ENCODE peak calls at places on chromosomes 12 and 14, in seven cellular contexts. One of them, this sample, is unnamed.

GRCh38 chr14:74401504-74402241 is 24.3 kb downstream of the SYNDIG1L start:
- DNase-seq in ELF-1: peak
- DNase-seq in anterior cingulate cortex: peak
- DNase-seq in cardiac fibroblast: no peak
- DNase-seq in adipocyte: peak
- DNase-seq in A172: no peak
- DNase-seq in activated CD4-positive, alpha-beta T cell treated with anti-CD3 and anti-CD28 coated beads, Interleukin-2, amount 50 U/mL, for 1 hour: peak
- DNase-seq in this sample: peak

GRCh38 chr12:153080-153746 is 60.7 kb downstream of the SLC6A12 start:
- DNase-seq in anterior cingulate cortex: no peak
- DNase-seq in activated CD4-positive, alpha-beta T cell treated with anti-CD3 and anti-CD28 coated beads, Interleukin-2, amount 50 U/mL, for 1 hour: peak
- DNase-seq in ELF-1: peak
- DNase-seq in cardiac fibroblast: peak
- DNase-seq in adipocyte: peak
- DNase-seq in A172: peak
- DNase-seq in this sample: no peak

GRCh38 chr12:92028039-92028709 is 117.5 kb downstream of the BTG1 start:
- DNase-seq in A172: no peak
- DNase-seq in activated CD4-positive, alpha-beta T cell treated with anti-CD3 and anti-CD28 coated beads, Interleukin-2, amount 50 U/mL, for 1 hour: no peak
- DNase-seq in anterior cingulate cortex: no peak
- DNase-seq in adipocyte: peak
- DNase-seq in cardiac fibroblast: peak
- DNase-seq in ELF-1: no peak
- DNase-seq in this sample: no peak

GRCh38 chr14:60594077-60594476 is 55.2 kb downstream of the SIX1 start:
- DNase-seq in anterior cingulate cortex: no peak
- DNase-seq in adipocyte: no peak
- DNase-seq in activated CD4-positive, alpha-beta T cell treated with anti-CD3 and anti-CD28 coated beads, Interleukin-2, amount 50 U/mL, for 1 hour: no peak
- DNase-seq in ELF-1: no peak
- DNase-seq in cardiac fibroblast: no peak
- DNase-seq in A172: no peak
- DNase-seq in this sample: no peak

GRCh38 chr12:53052419-53053222 is 2.8 kb downstream of the TNS2 start:
- DNase-seq in ELF-1: no peak
- DNase-seq in activated CD4-positive, alpha-beta T cell treated with anti-CD3 and anti-CD28 coated beads, Interleukin-2, amount 50 U/mL, for 1 hour: no peak
- DNase-seq in cardiac fibroblast: peak
- DNase-seq in adipocyte: peak
- DNase-seq in A172: peak
- DNase-seq in anterior cingulate cortex: peak
- DNase-seq in this sample: no peak

GRCh38 chr14:49975286-49975685 is 82.4 kb downstream of the ARF6 start:
- DNase-seq in anterior cingulate cortex: no peak
- DNase-seq in ELF-1: no peak
- DNase-seq in A172: peak
- DNase-seq in adipocyte: peak
- DNase-seq in cardiac fibroblast: peak
- DNase-seq in activated CD4-positive, alpha-beta T cell treated with anti-CD3 and anti-CD28 coated beads, Interleukin-2, amount 50 U/mL, for 1 hour: no peak
- DNase-seq in this sample: no peak

GRCh38 chr14:54650331-54651017 is 83.5 kb downstream of the SAMD4A start:
- DNase-seq in activated CD4-positive, alpha-beta T cell treated with anti-CD3 and anti-CD28 coated beads, Interleukin-2, amount 50 U/mL, for 1 hour: no peak
- DNase-seq in A172: peak
- DNase-seq in anterior cingulate cortex: no peak
- DNase-seq in adipocyte: peak
- DNase-seq in cardiac fibroblast: peak
- DNase-seq in ELF-1: peak
- DNase-seq in this sample: no peak

GRCh38 chr14:91140672-91141071 is 26.8 kb downstream of the DGLUCY start:
- DNase-seq in A172: no peak
- DNase-seq in cardiac fibroblast: peak
- DNase-seq in ELF-1: peak
- DNase-seq in anterior cingulate cortex: no peak
- DNase-seq in activated CD4-positive, alpha-beta T cell treated with anti-CD3 and anti-CD28 coated beads, Interleukin-2, amount 50 U/mL, for 1 hour: no peak
- DNase-seq in adipocyte: peak
- DNase-seq in this sample: no peak

GRCh38 chr12:88325076-88325827 is 183.1 kb downstream of the TMTC3 start:
- DNase-seq in ELF-1: no peak
- DNase-seq in anterior cingulate cortex: no peak
- DNase-seq in cardiac fibroblast: peak
- DNase-seq in A172: peak
- DNase-seq in activated CD4-positive, alpha-beta T cell treated with anti-CD3 and anti-CD28 coated beads, Interleukin-2, amount 50 U/mL, for 1 hour: no peak
- DNase-seq in adipocyte: peak
- DNase-seq in this sample: no peak

GRCh38 chr14:21024668-21025373 is at the start of gene NDRG2:
- DNase-seq in adipocyte: peak
- DNase-seq in A172: no peak
- DNase-seq in ELF-1: peak
- DNase-seq in activated CD4-positive, alpha-beta T cell treated with anti-CD3 and anti-CD28 coated beads, Interleukin-2, amount 50 U/mL, for 1 hour: peak
- DNase-seq in anterior cingulate cortex: peak
- DNase-seq in cardiac fibroblast: peak
- DNase-seq in this sample: peak

GRCh38 chr14:24965934-24966593 is 83.9 kb downstream of the STXBP6 start:
- DNase-seq in ELF-1: peak
- DNase-seq in cardiac fibroblast: peak
- DNase-seq in activated CD4-positive, alpha-beta T cell treated with anti-CD3 and anti-CD28 coated beads, Interleukin-2, amount 50 U/mL, for 1 hour: no peak
- DNase-seq in A172: peak
- DNase-seq in adipocyte: peak
- DNase-seq in anterior cingulate cortex: no peak
- DNase-seq in this sample: no peak

GRCh38 chr14:67683821-67684220 is 9.4 kb upstream of the VTI1B start:
- DNase-seq in ELF-1: no peak
- DNase-seq in activated CD4-positive, alpha-beta T cell treated with anti-CD3 and anti-CD28 coated beads, Interleukin-2, amount 50 U/mL, for 1 hour: no peak
- DNase-seq in adipocyte: no peak
- DNase-seq in cardiac fibroblast: no peak
- DNase-seq in anterior cingulate cortex: no peak
- DNase-seq in A172: no peak
- DNase-seq in this sample: no peak

GRCh38 chr12:46181465-46181864 is 87.4 kb downstream of the SLC38A1 start:
- DNase-seq in adipocyte: no peak
- DNase-seq in cardiac fibroblast: no peak
- DNase-seq in A172: no peak
- DNase-seq in ELF-1: no peak
- DNase-seq in activated CD4-positive, alpha-beta T cell treated with anti-CD3 and anti-CD28 coated beads, Interleukin-2, amount 50 U/mL, for 1 hour: no peak
- DNase-seq in anterior cingulate cortex: no peak
- DNase-seq in this sample: no peak

GRCh38 chr14:20469890-20470858 is 968 bp downstream of the PNP start:
- DNase-seq in ELF-1: peak
- DNase-seq in A172: peak
- DNase-seq in adipocyte: peak
- DNase-seq in activated CD4-positive, alpha-beta T cell treated with anti-CD3 and anti-CD28 coated beads, Interleukin-2, amount 50 U/mL, for 1 hour: peak
- DNase-seq in cardiac fibroblast: peak
- DNase-seq in anterior cingulate cortex: no peak
- DNase-seq in this sample: peak

GRCh38 chr14:101035466-101036225 is 132.1 kb upstream of the RTL1 start:
- DNase-seq in ELF-1: no peak
- DNase-seq in anterior cingulate cortex: no peak
- DNase-seq in adipocyte: no peak
- DNase-seq in A172: no peak
- DNase-seq in activated CD4-positive, alpha-beta T cell treated with anti-CD3 and anti-CD28 coated beads, Interleukin-2, amount 50 U/mL, for 1 hour: no peak
- DNase-seq in cardiac fibroblast: no peak
- DNase-seq in this sample: no peak

This sample was measured in T-helper 17 cell.